ENCODE peak calls at places on chromosomes 4 and X, in eight cellular contexts. B is GM23338, A is hepatocyte, D is OCI-LY7, Y is PC-3, F is HCT116, X is neural progenitor cell, U is MM.1S. I is an unnamed sample.

GRCh38 chr4:36551697-36552214 is 270.3 kb downstream of the DTHD1 start:
- DNase-seq in Y (peak), U (no peak), F (peak), D (no peak), B (peak), X (no peak), A (no peak), I (no peak)

GRCh38 chrX:84175274-84175673 is 12.7 kb downstream of the RPS6KA6 start:
- DNase-seq in D (no peak), B (no peak), Y (no peak), A (no peak), U (no peak), X (no peak), F (no peak), I (no peak)

GRCh38 chr4:91936301-91936700 is 367.5 kb upstream of the GRID2 start:
- DNase-seq in D (no peak), X (no peak), F (no peak), U (no peak), Y (no peak), B (no peak), A (peak), I (peak)

GRCh38 chr4:8688041-8688907 is 95.7 kb downstream of the CPZ start:
- DNase-seq in D (no peak), F (peak), Y (peak), B (peak), X (peak), A (peak), U (peak), I (peak)

GRCh38 chr4:156547891-156548290 is 423.7 kb downstream of the PDGFC start:
- DNase-seq in A (no peak), X (no peak), Y (no peak), F (no peak), B (no peak), D (no peak), U (no peak), I (peak)

GRCh38 chrX:129980540-129981206 is 1.8 kb upstream of the BCORL1 start:
- DNase-seq in B (peak), F (no peak), D (no peak), A (peak), X (peak), U (no peak), Y (peak), I (peak)

GRCh38 chr4:64520393-64520792 is 111.1 kb upstream of the TECRL start:
- DNase-seq in X (no peak), A (no peak), U (no peak), F (no peak), D (no peak), B (peak), Y (no peak), I (no peak)

GRCh38 chrX:106932492-106932923 is 12.3 kb downstream of the CLDN2 start:
- DNase-seq in A (peak), B (no peak), D (no peak), X (no peak), Y (peak), F (no peak), U (no peak), I (peak)

GRCh38 chr4:139919513-139919912 is 234.5 kb downstream of the MAML3 start:
- DNase-seq in A (no peak), Y (no peak), B (no peak), F (no peak), X (no peak), D (no peak), U (no peak), I (peak)

GRCh38 chrX:25105251-25105650 is 89.5 kb upstream of the ARX start:
- DNase-seq in A (no peak), F (no peak), U (no peak), D (no peak), B (peak), X (peak), Y (no peak), I (no peak)

GRCh38 chrX:37746951-37747350 is 32.9 kb upstream of the CYBB start:
- DNase-seq in F (no peak), B (no peak), A (no peak), Y (no peak), X (no peak), D (no peak), U (no peak), I (no peak)

GRCh38 chr4:128590773-128591172 is 218.7 kb upstream of the JADE1 start:
- DNase-seq in Y (no peak), X (no peak), A (no peak), F (no peak), D (no peak), B (no peak), U (no peak), I (no peak)

GRCh38 chr4:147019061-147019460 is 73.4 kb upstream of the TTC29 start:
- DNase-seq in F (peak), U (peak), B (peak), D (peak), A (peak), Y (peak), X (peak), I (peak)

GRCh38 chr4:144709159-144709558 is 63.2 kb downstream of the HHIP start:
- DNase-seq in D (no peak), F (peak), X (peak), B (peak), Y (peak), U (no peak), A (no peak), I (peak)

GRCh38 chr4:187478292-187479205 is 517.0 kb upstream of the ZFP42 start:
- DNase-seq in Y (peak), F (no peak), B (no peak), D (no peak), U (no peak), X (no peak), A (peak), I (peak)

GRCh38 chr4:30294295-30294694 is 425.9 kb upstream of the PCDH7 start:
- DNase-seq in A (no peak), X (no peak), F (no peak), U (peak), D (no peak), B (no peak), Y (no peak), I (no peak)

GRCh38 chr4:85833311-85833710 is 358.4 kb downstream of the ARHGAP24 start:
- DNase-seq in F (no peak), X (peak), D (no peak), A (no peak), B (no peak), U (no peak), Y (no peak), I (no peak)

GRCh38 chr4:173475751-173476150 is 54.3 kb downstream of the HAND2 start:
- DNase-seq in X (no peak), B (no peak), D (no peak), F (no peak), A (no peak), U (no peak), Y (no peak), I (no peak)

GRCh38 chr4:40070387-40070786 is 13.7 kb downstream of the N4BP2 start:
- DNase-seq in D (no peak), U (no peak), B (no peak), X (no peak), F (no peak), Y (no peak), A (no peak), I (no peak)

GRCh38 chr4:53489279-53489889 is 101.9 kb downstream of the LNX1 start:
- DNase-seq in F (no peak), U (no peak), D (no peak), A (no peak), B (no peak), Y (peak), X (no peak), I (peak)

GRCh38 chr4:149887091-149887490 is 71.4 kb upstream of the IQCM start:
- DNase-seq in X (no peak), B (no peak), U (no peak), Y (peak), F (no peak), A (no peak), D (no peak), I (no peak)

GRCh38 chr4:122450847-122451246 is 5.7 kb downstream of the IL2 start:
- DNase-seq in D (peak), A (peak), B (peak), U (no peak), X (peak), Y (peak), F (peak), I (peak)
- TF ChIP-seq EZH2phosphoT487 in D (no peak), A (no peak), B (no peak), U (no peak), X (no peak), Y (no peak), F (no peak), I (no peak)

GRCh38 chr4:985123-985830 is 1.6 kb upstream of the IDUA start:
- DNase-seq in D (no peak), B (peak), A (peak), U (no peak), X (peak), Y (peak), F (no peak), I (peak)
- TF ChIP-seq EZH2phosphoT487 in D (no peak), B (no peak), A (no peak), U (no peak), X (no peak), Y (no peak), F (no peak), I (no peak)

GRCh38 chr4:83248486-83248885 is 36.1 kb downstream of the COQ2 start:
- DNase-seq in U (no peak), Y (peak), D (no peak), A (no peak), X (no peak), F (no peak), B (no peak), I (no peak)

GRCh38 chr4:83252782-83253405 is 31.7 kb downstream of the COQ2 start:
- DNase-seq in U (peak), X (peak), Y (peak), B (peak), F (peak), D (peak), A (peak), I (peak)

GRCh38 chr4:83251074-83251835 is 33.3 kb downstream of the COQ2 start:
- DNase-seq in F (no peak), D (no peak), X (no peak), Y (no peak), B (no peak), A (no peak), U (no peak), I (no peak)

GRCh38 chr4:83247415-83248357 is 36.9 kb downstream of the COQ2 start:
- DNase-seq in X (no peak), B (no peak), F (no peak), A (no peak), D (no peak), U (no peak), Y (no peak), I (no peak)

DNA sequence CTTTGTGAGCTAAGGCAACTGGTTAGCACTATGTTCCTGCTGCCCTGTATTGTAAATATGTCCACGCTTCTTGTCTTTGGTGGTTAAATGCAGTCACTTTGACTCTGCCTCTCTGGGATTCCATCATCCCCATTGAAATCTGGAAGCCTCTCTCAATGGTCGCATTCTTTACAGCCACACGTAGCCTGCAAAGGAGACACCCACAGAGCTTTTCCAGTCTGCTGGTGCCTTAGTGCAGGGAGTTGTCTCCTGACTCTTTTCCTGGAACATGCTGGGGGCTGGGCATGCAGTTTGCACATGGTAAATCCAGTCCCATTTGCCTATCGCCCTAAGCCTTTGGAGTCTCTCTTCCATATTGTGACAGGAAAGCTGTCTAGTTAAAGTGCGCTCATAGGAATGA is 33.9 kb downstream of the COQ2 start:
- DNase-seq in X (peak), F (no peak), D (no peak), U (no peak), B (peak), A (no peak), Y (no peak), I (no peak)
- TF ChIP-seq EZH2phosphoT487 in X (no peak), F (no peak), D (no peak), U (no peak), B (no peak), A (no peak), Y (no peak), I (no peak)

DNA sequence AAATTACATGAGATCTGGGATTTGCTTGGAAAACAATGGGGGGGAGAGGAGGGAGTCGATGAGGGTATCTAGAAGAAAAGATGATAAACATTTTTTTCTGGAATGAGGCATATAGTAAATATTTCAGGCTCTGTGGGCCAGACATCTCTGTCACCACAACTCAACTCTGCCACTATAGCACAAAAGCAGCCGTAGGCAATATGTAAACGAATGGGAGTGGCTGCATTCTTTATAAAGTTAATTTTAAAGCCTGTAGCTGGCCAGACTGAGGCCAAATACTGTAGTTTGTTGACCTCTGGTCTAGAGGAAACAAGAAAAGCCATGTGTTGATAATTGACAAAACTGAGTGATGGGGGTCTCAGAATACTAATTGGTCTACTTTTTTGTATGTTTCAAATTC is 14.1 kb upstream of the TCEANC start:
- DNase-seq in B (no peak), F (no peak), Y (no peak), X (no peak), D (no peak), A (no peak), U (no peak), I (no peak)
- TF ChIP-seq EZH2phosphoT487 in B (no peak), F (no peak), Y (no peak), X (no peak), D (no peak), A (no peak), U (no peak), I (no peak)

DNA sequence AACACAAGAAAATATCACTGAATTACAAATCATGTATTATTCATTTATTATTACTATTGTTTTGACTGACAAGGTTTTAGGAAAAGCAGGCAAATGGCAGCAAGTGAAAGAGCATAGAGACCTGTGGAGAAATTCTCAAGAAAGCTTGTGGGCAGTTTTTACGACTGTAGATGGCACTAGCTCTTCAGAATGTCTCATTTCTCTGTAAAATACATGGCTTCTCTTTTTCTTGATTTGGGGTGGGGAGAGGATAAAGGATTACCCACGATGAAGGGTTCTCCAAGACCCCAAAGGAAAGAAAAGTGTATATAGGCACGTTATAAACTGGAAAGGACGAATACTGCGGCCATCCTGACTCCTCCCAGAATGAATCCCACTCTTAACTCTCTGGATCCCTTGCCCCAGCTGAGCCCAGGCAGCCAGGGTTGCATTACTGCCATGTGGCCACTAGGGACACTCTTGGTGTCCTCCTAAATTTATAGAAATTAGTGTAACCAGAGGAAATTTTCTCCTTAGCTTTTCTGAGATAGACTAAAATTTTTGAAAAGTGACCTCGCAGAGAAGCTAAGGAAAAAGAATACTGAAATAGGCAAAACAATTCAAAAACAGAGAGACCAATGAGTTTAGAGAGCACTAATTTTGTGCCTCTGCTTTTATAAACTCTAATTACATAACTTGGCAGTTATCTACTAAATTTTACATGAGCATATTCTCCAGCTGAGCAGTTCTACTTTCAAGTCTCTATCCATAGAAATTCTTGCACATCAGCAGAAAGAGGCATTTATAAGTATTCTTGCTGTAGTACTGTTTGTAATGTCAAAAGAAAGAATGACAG is 37.7 kb upstream of the PCDH19 start:
- DNase-seq in D (peak), A (peak), U (peak), B (peak), Y (peak), F (peak), X (peak), I (peak)
- TF ChIP-seq EZH2phosphoT487 in D (no peak), A (no peak), U (no peak), B (no peak), Y (no peak), F (no peak), X (no peak), I (no peak)

DNA sequence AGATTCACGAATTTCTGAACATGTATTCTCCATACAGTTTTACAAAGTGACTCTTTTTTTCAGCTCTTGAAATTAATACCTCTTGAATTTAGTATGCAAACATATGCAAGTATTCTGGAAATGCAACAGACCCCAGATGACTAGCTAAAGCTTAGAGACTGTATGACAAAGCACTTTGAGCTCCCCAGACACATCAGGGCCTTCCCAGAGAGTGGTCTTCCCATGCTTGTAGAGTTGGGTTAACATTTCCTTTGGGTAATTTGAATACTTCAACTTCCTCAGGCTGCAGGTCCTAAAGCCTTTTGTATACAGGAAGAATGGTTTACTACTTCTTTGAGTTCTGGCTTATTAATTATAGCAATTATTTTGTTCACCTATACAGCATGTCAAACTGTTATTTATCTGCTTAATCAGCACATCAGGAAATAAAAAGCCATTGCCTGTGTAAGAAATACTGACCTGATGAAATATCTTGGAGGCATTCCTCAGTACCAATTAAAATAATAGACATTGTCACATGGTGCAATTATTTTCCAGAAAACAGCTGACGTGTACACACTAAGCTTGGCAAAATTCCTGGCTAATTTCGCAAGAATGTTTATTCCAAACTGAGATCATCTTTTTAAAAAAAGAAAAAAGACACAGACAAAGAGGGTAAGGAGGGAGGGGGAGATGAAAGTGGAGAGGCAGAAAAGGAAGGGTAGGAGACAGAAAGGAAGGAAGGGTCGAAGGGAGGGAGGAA is 62.1 kb upstream of the NFKB1 start:
- DNase-seq in X (no peak), A (peak), Y (peak), D (no peak), U (no peak), F (no peak), B (peak), I (peak)
- TF ChIP-seq EZH2phosphoT487 in X (no peak), A (no peak), Y (no peak), D (no peak), U (no peak), F (no peak), B (no peak), I (no peak)